ENCODE peak calls at places on chromosomes 7 and 10, in five cellular contexts. P, R, U, E and Y are unnamed samples.

GRCh38 chr7:117682681-117683385 is 190.4 kb downstream of the CTTNBP2 start:
- DNase-seq in P (no peak), R (no peak), U (peak; percentile 80), E (no peak), Y (no peak)

GRCh38 chr7:47816647-47817046 is 131.6 kb downstream of the PKD1L1 start:
- DNase-seq in P (no peak), R (no peak), U (no peak), E (no peak), Y (no peak)

GRCh38 chr7:55573234-55573504 is 867 bp upstream of the VOPP1 start:
- DNase-seq in P (no peak), R (no peak), U (no peak), E (no peak), Y (no peak)

GRCh38 chr7:64875258-64875657 is 27.8 kb upstream of the ZNF273 start:
- DNase-seq in P (no peak), R (no peak), U (no peak), E (no peak), Y (peak; percentile 12)

GRCh38 chr10:50431791-50432190 is 180.5 kb upstream of the ASAH2 start:
- DNase-seq in P (no peak), R (no peak), U (no peak), E (no peak), Y (no peak)

GRCh38 chr10:48890904-48891839 is 48.5 kb downstream of the LRRC18 start:
- DNase-seq in P (no peak), R (no peak), U (no peak), E (no peak), Y (no peak)

GRCh38 chr7:5417106-5418071 is 6.2 kb downstream of the TNRC18 start:
- DNase-seq in P (no peak), R (no peak), U (peak; percentile 36), E (no peak), Y (no peak)

GRCh38 chr10:88292185-88292514 is 291.0 kb downstream of the RNLS start:
- DNase-seq in P (no peak), R (no peak), U (no peak), E (no peak), Y (no peak)

GRCh38 chr7:143901710-143902587 is at the start of gene TCAF1:
- DNase-seq in P (peak; percentile 84), R (peak; percentile 72), U (peak; percentile 97), E (peak; percentile 82), Y (peak; percentile 85)

GRCh38 chr10:121910673-121911420 is 17.0 kb downstream of the ATE1 start:
- DNase-seq in P (no peak), R (no peak), U (peak; percentile 23), E (no peak), Y (no peak)

GRCh38 chr7:19772858-19773337 is 519 bp downstream of the TMEM196 start:
- DNase-seq in P (no peak), R (no peak), U (no peak), E (no peak), Y (no peak)

GRCh38 chr10:80523776-80524175 is 13.9 kb upstream of the SH2D4B start:
- DNase-seq in P (no peak), R (no peak), U (no peak), E (no peak), Y (no peak)

GRCh38 chr7:44959433-44959951 is 19.3 kb downstream of the MYO1G start:
- DNase-seq in P (no peak), R (no peak), U (no peak), E (no peak), Y (no peak)

GRCh38 chr10:125768217-125768616 is 7.4 kb downstream of the MMP21 start:
- DNase-seq in P (no peak), R (no peak), U (peak; percentile 16), E (no peak), Y (no peak)

GRCh38 chr7:128939861-128940410 is 2.2 kb downstream of the IRF5 start:
- DNase-seq in P (no peak), R (peak; percentile 53), U (no peak), E (no peak), Y (peak; percentile 65)